ENCODE peak calls at places on chromosomes 6 and 20, in eight cellular contexts. One of them, this sample, is unnamed.

GRCh38 chr20:56289652-56290051 is 41.1 kb downstream of the MC3R start:
- DNase-seq in caudate nucleus: no peak
- DNase-seq in choroid plexus epithelial cell: no peak
- DNase-seq in EL: no peak
- DNase-seq in posterior cingulate gyrus: no peak
- DNase-seq in NCI-H748 treated with DMSO at 0.1 percent for 48 hours: no peak
- DNase-seq in astrocyte of the hippocampus: no peak
- DNase-seq in transverse colon: no peak
- DNase-seq in this sample: no peak

GRCh38 chr6:10205120-10205519 is 209.8 kb downstream of the TFAP2A start:
- DNase-seq in choroid plexus epithelial cell: no peak
- DNase-seq in astrocyte of the hippocampus: peak
- DNase-seq in NCI-H748 treated with DMSO at 0.1 percent for 48 hours: no peak
- DNase-seq in EL: no peak
- DNase-seq in caudate nucleus: no peak
- DNase-seq in transverse colon: no peak
- DNase-seq in posterior cingulate gyrus: no peak
- DNase-seq in this sample: no peak

GRCh38 chr6:10416863-10417641 is 2.2 kb upstream of the TFAP2A start:
- DNase-seq in NCI-H748 treated with DMSO at 0.1 percent for 48 hours: no peak
- DNase-seq in transverse colon: no peak
- DNase-seq in caudate nucleus: no peak
- DNase-seq in choroid plexus epithelial cell: no peak
- DNase-seq in posterior cingulate gyrus: no peak
- DNase-seq in astrocyte of the hippocampus: no peak
- DNase-seq in EL: no peak
- DNase-seq in this sample: no peak

GRCh38 chr20:51211191-51211590 is 188.3 kb upstream of the KCNG1 start:
- DNase-seq in astrocyte of the hippocampus: no peak
- DNase-seq in transverse colon: peak
- DNase-seq in NCI-H748 treated with DMSO at 0.1 percent for 48 hours: no peak
- DNase-seq in posterior cingulate gyrus: no peak
- DNase-seq in EL: no peak
- DNase-seq in choroid plexus epithelial cell: no peak
- DNase-seq in caudate nucleus: no peak
- DNase-seq in this sample: no peak

GRCh38 chr20:37081717-37082289 is 14.0 kb downstream of the RBL1 start:
- DNase-seq in EL: no peak
- DNase-seq in NCI-H748 treated with DMSO at 0.1 percent for 48 hours: no peak
- DNase-seq in astrocyte of the hippocampus: peak
- DNase-seq in caudate nucleus: no peak
- DNase-seq in choroid plexus epithelial cell: peak
- DNase-seq in transverse colon: peak
- DNase-seq in posterior cingulate gyrus: no peak
- DNase-seq in this sample: peak

GRCh38 chr6:139381216-139381615 is 6.8 kb upstream of the CITED2 start:
- DNase-seq in posterior cingulate gyrus: no peak
- DNase-seq in NCI-H748 treated with DMSO at 0.1 percent for 48 hours: no peak
- DNase-seq in EL: no peak
- DNase-seq in choroid plexus epithelial cell: peak
- DNase-seq in caudate nucleus: no peak
- DNase-seq in transverse colon: no peak
- DNase-seq in astrocyte of the hippocampus: peak
- DNase-seq in this sample: no peak

GRCh38 chr6:154480144-154480639 is 30.3 kb downstream of the CNKSR3 start:
- DNase-seq in astrocyte of the hippocampus: no peak
- DNase-seq in EL: no peak
- DNase-seq in choroid plexus epithelial cell: no peak
- DNase-seq in NCI-H748 treated with DMSO at 0.1 percent for 48 hours: no peak
- DNase-seq in transverse colon: no peak
- DNase-seq in caudate nucleus: no peak
- DNase-seq in posterior cingulate gyrus: no peak
- DNase-seq in this sample: no peak

GRCh38 chr6:80638222-80639055 is 532.0 kb downstream of the BCKDHB start:
- DNase-seq in choroid plexus epithelial cell: peak
- DNase-seq in EL: peak
- DNase-seq in caudate nucleus: no peak
- DNase-seq in NCI-H748 treated with DMSO at 0.1 percent for 48 hours: peak
- DNase-seq in astrocyte of the hippocampus: peak
- DNase-seq in posterior cingulate gyrus: no peak
- DNase-seq in transverse colon: peak
- DNase-seq in this sample: peak

GRCh38 chr6:33967966-33968724 is 164.3 kb upstream of the MLN start:
- DNase-seq in posterior cingulate gyrus: no peak
- DNase-seq in choroid plexus epithelial cell: peak
- DNase-seq in NCI-H748 treated with DMSO at 0.1 percent for 48 hours: peak
- DNase-seq in caudate nucleus: no peak
- DNase-seq in transverse colon: peak
- DNase-seq in astrocyte of the hippocampus: no peak
- DNase-seq in EL: peak
- DNase-seq in this sample: peak

This sample was measured in mesenchymal stem cell.